ENCODE peak calls at places on chromosome 19, in five cellular contexts. O is cardiac fibroblast, G is HCT116, Q is brain microvascular endothelial cell, J is AG10803. H is an unnamed sample.

GRCh38 chr19:13016628-13017305 is 21.5 kb downstream of the NFIX start:
- DNase-seq in G (no peak), J (no peak), Q (no peak), O (no peak), H (no peak)

GRCh38 chr19:13748169-13748884 is 16.0 kb upstream of the MRI1 start:
- DNase-seq in J (peak), G (no peak), O (peak), Q (peak), H (peak)

GRCh38 chr19:39212377-39212742 is 8.3 kb upstream of the SYCN start:
- DNase-seq in G (peak), O (no peak), J (no peak), Q (peak), H (no peak)

GRCh38 chr19:18029617-18030338 is 21.8 kb downstream of the ARRDC2 start:
- DNase-seq in Q (no peak), J (peak), O (peak), G (peak), H (no peak)

GRCh38 chr19:42184401-42184861 is 33.0 kb downstream of the DEDD2 start:
- DNase-seq in J (peak), G (peak), Q (peak), O (peak), H (peak)

GRCh38 chr19:7899751-7900352 is 3.8 kb upstream of the MAP2K7 start:
- DNase-seq in G (no peak), O (no peak), Q (no peak), J (no peak), H (no peak)

GRCh38 chr19:10353793-10354391 is 14.5 kb upstream of the ICAM3 start:
- DNase-seq in O (peak), J (no peak), G (peak), Q (peak), H (no peak)

GRCh38 chr19:4174895-4175668 is 7.3 kb downstream of the SIRT6 start:
- DNase-seq in O (no peak), Q (no peak), J (no peak), G (no peak), H (no peak)

GRCh38 chr19:13095934-13096890 is 6.4 kb downstream of the LYL1 start:
- DNase-seq in J (no peak), G (no peak), Q (no peak), O (no peak), H (no peak)

GRCh38 chr19:6501740-6502648 is at the start of gene TUBB4A:
- DNase-seq in Q (no peak), O (no peak), J (no peak), G (no peak), H (no peak)

GRCh38 chr19:6613711-6614110 is 22.8 kb upstream of the CD70 start:
- DNase-seq in Q (no peak), O (peak), J (peak), G (no peak), H (peak)

GRCh38 chr19:47613165-47614146 is 4.5 kb downstream of the BICRA start:
- DNase-seq in J (peak), O (peak), Q (peak), G (no peak), H (no peak)

GRCh38 chr19:49883094-49883493 is 5.6 kb downstream of the TBC1D17 start:
- DNase-seq in Q (no peak), J (no peak), G (no peak), O (no peak), H (no peak)

GRCh38 chr19:5623397-5624153 is 692 bp downstream of the SAFB start:
- DNase-seq in Q (no peak), G (no peak), O (no peak), J (no peak), H (no peak)

GRCh38 chr19:1592755-1593628 is at the start of gene MBD3:
- DNase-seq in J (peak), Q (peak), O (peak), G (peak), H (peak)
- TF ChIP-seq CTCF in J (no peak), Q (no peak), O (no peak), G (no peak), H (no peak)

GRCh38 chr19:32324631-32325215 is 20.7 kb upstream of the ZNF507 start:
- DNase-seq in G (no peak), Q (no peak), O (no peak), J (no peak), H (no peak)
- H3K4me3 ChIP-seq in G (no peak), Q (no peak), O (no peak), J (no peak), H (no peak)

DNA sequence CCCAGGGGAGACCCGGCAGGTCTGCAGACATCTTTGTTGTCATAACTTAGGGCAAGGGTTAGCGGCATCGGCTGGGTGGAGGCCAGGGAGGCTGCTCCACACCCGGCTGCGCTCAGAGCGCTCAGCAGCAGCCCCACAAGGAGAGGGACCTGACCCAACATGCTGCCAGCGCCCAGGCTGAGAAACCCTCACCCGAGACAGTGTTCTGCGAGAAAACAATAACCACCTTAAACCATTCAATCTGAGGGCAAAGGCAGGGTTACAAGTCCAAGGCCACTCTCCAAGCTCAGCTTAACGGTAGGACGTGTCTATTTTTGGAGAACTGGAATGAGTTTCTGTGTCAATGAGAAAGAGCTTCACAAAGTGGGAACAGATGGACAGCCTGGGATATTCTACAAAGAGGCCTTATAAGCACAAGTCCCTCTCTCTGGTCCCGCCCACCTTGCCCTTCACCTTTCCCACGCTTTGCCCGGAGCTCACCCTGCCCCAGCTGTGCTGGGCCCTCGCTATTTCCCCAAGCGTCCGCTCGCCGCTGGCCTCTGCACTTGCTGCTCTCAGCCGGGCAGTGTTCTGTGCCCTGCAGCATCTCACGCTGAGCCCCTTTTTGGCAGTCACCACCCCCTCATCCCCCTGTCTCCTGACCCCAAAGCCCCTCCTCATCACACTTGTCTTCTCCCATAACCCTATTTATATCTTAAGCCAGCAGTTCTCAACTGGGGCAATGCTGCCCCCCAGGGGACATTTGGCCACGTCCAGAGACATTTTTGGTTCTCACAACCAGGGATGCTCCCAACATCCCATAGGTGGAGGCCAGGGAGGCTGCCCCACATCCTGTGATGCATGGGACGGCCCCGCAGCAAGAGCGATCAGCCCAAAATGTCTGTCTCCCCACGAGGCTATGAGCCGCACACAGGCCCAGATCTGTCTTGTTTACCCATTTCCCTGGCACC is 17.6 kb downstream of the PPP1R12C start:
- DNase-seq in J (no peak), G (no peak), Q (peak), O (no peak), H (no peak)
- TF ChIP-seq CTCF in J (peak), G (peak), Q (peak), O (no peak), H (no peak)

DNA sequence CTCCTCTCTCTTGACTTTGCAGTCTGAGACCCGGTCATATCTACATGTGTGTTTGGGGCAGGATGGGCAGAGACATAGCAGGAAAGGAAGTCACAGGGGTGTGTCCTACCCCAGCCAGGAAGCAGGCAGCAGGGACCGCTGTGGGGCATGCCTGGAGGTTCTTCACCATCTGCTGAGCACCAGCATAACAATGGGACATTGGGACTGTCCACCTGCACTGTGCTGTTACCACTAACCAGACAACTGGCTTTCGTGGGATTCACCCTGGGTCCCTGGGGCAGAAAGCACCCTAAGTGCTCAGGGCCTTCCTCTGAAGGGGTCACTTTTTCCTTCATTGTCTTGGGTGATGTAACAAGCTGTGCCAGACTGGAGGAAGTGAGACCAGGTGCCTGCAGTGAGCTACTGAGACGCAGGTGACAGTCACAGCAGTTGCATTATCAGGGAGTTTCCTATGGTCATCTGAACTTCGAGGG is 2.6 kb upstream of the HAUS5 start:
- DNase-seq in G (no peak), Q (no peak), J (no peak), O (no peak), H (no peak)
- H3K4me3 ChIP-seq in G (no peak), Q (no peak), J (no peak), O (no peak), H (no peak)

GRCh38 chr19:44740351-44740824 is 8.1 kb upstream of the BCL3 start:
- DNase-seq in O (no peak), J (no peak), G (peak), Q (no peak), H (no peak)
- TF ChIP-seq CTCF in O (no peak), J (peak), G (peak), Q (peak), H (peak)

DNA sequence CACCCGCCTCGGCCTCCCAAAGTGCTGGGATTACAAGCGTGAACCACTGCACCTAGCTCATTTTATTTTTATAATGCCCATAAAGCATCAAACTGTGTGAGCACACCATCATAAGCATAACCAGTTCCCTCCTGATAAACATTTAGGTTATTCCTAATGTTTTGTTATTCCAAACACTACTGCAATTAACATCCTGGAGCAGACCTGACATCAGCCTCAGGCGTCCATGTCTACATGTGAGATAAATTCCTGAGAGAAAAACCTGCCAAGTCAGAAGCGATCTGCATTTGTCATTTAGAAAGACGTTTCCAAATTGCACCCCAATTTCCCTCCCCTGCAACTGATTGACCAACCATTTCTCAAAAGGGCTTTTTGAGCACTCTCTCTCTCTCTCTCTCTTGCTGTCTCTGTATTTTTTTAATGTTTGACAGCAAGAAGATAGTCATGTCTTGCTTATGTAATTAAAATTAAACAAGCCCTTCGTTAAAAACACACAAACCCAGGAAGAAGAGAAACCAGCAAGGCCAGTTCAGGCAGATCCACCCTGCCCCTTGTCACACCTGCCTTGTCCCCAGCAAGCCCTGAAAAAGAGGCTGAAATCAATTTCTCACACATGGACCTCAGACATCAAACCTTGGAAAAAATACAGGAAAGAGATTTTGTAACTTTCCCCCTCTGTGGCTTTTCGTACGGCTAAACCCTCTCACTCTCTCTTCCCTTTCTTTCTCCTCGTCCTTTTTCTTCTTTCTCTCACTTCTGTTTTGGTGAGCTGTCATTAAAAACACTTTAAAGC is 9.9 kb downstream of the LYPD3 start:
- DNase-seq in Q (no peak), J (no peak), G (no peak), O (no peak), H (no peak)
- H3K4me3 ChIP-seq in Q (no peak), J (no peak), G (no peak), O (no peak), H (no peak)

GRCh38 chr19:36030264-36031148 is 2.2 kb downstream of the CLIP3 start:
- DNase-seq in G (no peak), O (peak), Q (no peak), J (peak), H (no peak)
- TF ChIP-seq CTCF in G (peak), O (peak), Q (no peak), J (peak), H (peak)

GRCh38 chr19:48644355-48644754 is 1.6 kb downstream of the CA11 start:
- DNase-seq in G (no peak), Q (no peak), J (no peak), O (no peak), H (no peak)
- H3K4me3 ChIP-seq in G (peak), Q (no peak), J (no peak), O (no peak), H (no peak)